ENCODE peak calls at places on chromosomes 5 and 9, in seven cellular contexts. N is prostate gland; M is upper lobe of left lung; D is CD8-positive, alpha-beta T cell; Y is heart right ventricle; U is WERI-Rb-1; L is Peyer's patch. K is an unnamed sample.

GRCh38 chr9:112193562-112194288 is 18.6 kb upstream of the SUSD1 start:
- DNase-seq in N (no peak), M (no peak), D (no peak), Y (no peak), U (no peak), L (no peak), K (no peak)

GRCh38 chr5:173963867-173964429 is 25.0 kb upstream of the C5orf47 start:
- DNase-seq in N (peak; percentile 64), M (peak; percentile 51), D (no peak), Y (no peak), U (no peak), L (no peak), K (no peak)

GRCh38 chr9:104319198-104319597 is 184.9 kb upstream of the OR13F1 start:
- DNase-seq in N (no peak), M (no peak), D (no peak), Y (no peak), U (no peak), L (no peak), K (no peak)

GRCh38 chr5:53779541-53779981 is 219.1 kb downstream of the NDUFS4 start:
- DNase-seq in N (no peak), M (no peak), D (no peak), Y (peak; percentile 26), U (no peak), L (no peak), K (no peak)

GRCh38 chr5:40037703-40038102 is 612.9 kb upstream of the DAB2 start:
- DNase-seq in N (no peak), M (no peak), D (no peak), Y (no peak), U (no peak), L (no peak), K (no peak)

GRCh38 chr9:78369644-78370219 is 72.8 kb downstream of the PSAT1 start:
- DNase-seq in N (peak; percentile 57), M (peak; percentile 51), D (peak; percentile 16), Y (peak; percentile 67), U (peak; percentile 77), L (peak; percentile 52), K (peak; percentile 72)

GRCh38 chr9:127174386-127175318 is 52.2 kb upstream of the ANGPTL2 start:
- DNase-seq in N (no peak), M (no peak), D (no peak), Y (no peak), U (no peak), L (peak; percentile 3), K (peak; percentile 16)

GRCh38 chr9:109422641-109423040 is 75.5 kb downstream of the PTPN3 start:
- DNase-seq in N (peak; percentile 86), M (no peak), D (no peak), Y (no peak), U (no peak), L (no peak), K (no peak)

GRCh38 chr5:124439609-124440008 is 306.8 kb downstream of the ZNF608 start:
- DNase-seq in N (no peak), M (no peak), D (no peak), Y (no peak), U (no peak), L (no peak), K (no peak)

GRCh38 chr5:176364765-176365662 is at the start of gene ARL10:
- DNase-seq in N (no peak), M (peak; percentile 23), D (peak; percentile 10), Y (peak; percentile 57), U (peak; percentile 57), L (peak; percentile 52), K (peak; percentile 45)

GRCh38 chr5:129962506-129962905 is 58.2 kb downstream of the CHSY3 start:
- DNase-seq in N (no peak), M (no peak), D (no peak), Y (no peak), U (no peak), L (no peak), K (no peak)

GRCh38 chr9:134597957-134598883 is 43.4 kb upstream of the COL5A1 start:
- DNase-seq in N (no peak), M (no peak), D (no peak), Y (no peak), U (peak; percentile 53), L (no peak), K (peak; percentile 31)

GRCh38 chr9:63859475-63860215 is 1425.4 kb downstream of the FOXD4L5 start:
- DNase-seq in N (peak; percentile 28), M (no peak), D (no peak), Y (peak; percentile 28), U (peak; percentile 54), L (no peak), K (peak; percentile 43)

GRCh38 chr9:131420913-131421312 is 27.0 kb downstream of the PRRC2B start:
- DNase-seq in N (peak; percentile 61), M (peak; percentile 60), D (no peak), Y (no peak), U (no peak), L (no peak), K (no peak)

GRCh38 chr5:170562166-170562565 is 58.3 kb downstream of the KCNIP1 start:
- DNase-seq in N (no peak), M (no peak), D (no peak), Y (no peak), U (no peak), L (no peak), K (no peak)

GRCh38 chr5:125865166-125865815 is 557.9 kb upstream of the GRAMD2B start:
- DNase-seq in N (no peak), M (no peak), D (no peak), Y (no peak), U (no peak), L (no peak), K (no peak)

GRCh38 chr9:101536938-101537337 is 3.3 kb downstream of the RNF20 start:
- DNase-seq in N (no peak), M (no peak), D (no peak), Y (no peak), U (no peak), L (no peak), K (no peak)

GRCh38 chr9:5893591-5894236 is 3.0 kb downstream of the MLANA start:
- DNase-seq in N (no peak), M (no peak), D (no peak), Y (no peak), U (no peak), L (no peak), K (no peak)

GRCh38 chr5:139470821-139471300 is at the start of gene SMIM33:
- DNase-seq in N (no peak), M (peak; percentile 51), D (no peak), Y (no peak), U (no peak), L (peak; percentile 36), K (no peak)

GRCh38 chr5:146331257-146331822 is 7.3 kb upstream of the POU4F3 start:
- DNase-seq in N (no peak), M (no peak), D (no peak), Y (no peak), U (no peak), L (no peak), K (no peak)

GRCh38 chr5:73902327-73903051 is 276.5 kb downstream of the ARHGEF28 start:
- DNase-seq in N (peak; percentile 34), M (no peak), D (no peak), Y (no peak), U (peak; percentile 22), L (no peak), K (no peak)

GRCh38 chr9:5688109-5688508 is 59.2 kb downstream of the RIC1 start:
- DNase-seq in N (no peak), M (no peak), D (no peak), Y (no peak), U (no peak), L (no peak), K (no peak)

GRCh38 chr9:124008307-124008854 is 3.2 kb upstream of the LHX2 start:
- DNase-seq in N (no peak), M (no peak), D (no peak), Y (no peak), U (peak; percentile 57), L (no peak), K (no peak)

GRCh38 chr5:115842952-115843351 is 1.2 kb downstream of the AP3S1 start:
- DNase-seq in N (no peak), M (no peak), D (no peak), Y (no peak), U (no peak), L (no peak), K (no peak)
- H3K27ac ChIP-seq in N (peak overlapping the region; percentile 96), M (peak overlapping the region; percentile 96), D (no peak overlapping the region), Y (peak overlapping the region; percentile 96), U (no peak overlapping the region), L (peak overlapping the region; percentile 91), K (no peak overlapping the region)

GRCh38 chr5:107592515-107592914 is 78.2 kb downstream of the EFNA5 start:
- DNase-seq in N (no peak), M (no peak), D (no peak), Y (no peak), U (no peak), L (no peak), K (no peak)
- TF ChIP-seq CTCF in N (no peak), M (no peak), D (no peak), Y (no peak), U (no peak), L (no peak), K (no peak)

DNA sequence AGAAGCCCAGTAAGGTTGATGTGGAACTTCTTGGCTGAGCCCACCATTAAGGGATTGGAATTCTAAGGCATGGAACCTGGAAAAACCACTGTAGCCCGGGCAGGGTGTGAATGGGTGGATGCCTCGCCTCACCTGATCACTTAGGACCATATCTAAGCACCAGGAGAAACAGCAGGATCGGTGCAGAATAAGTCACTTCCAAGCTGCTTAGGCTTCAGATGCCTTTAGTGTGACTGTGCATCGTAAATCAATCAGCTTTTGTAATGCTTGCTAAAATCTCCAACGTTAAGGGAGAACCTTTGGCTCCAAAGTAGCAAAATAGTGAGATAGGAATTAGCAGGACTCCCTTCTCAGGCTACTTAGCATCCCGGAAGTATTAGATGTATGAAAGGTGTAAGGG is 103.9 kb upstream of the MEGF10 start:
- DNase-seq in N (no peak), M (no peak), D (no peak), Y (no peak), U (no peak), L (no peak), K (no peak)
- H3K36me3 ChIP-seq in N (no peaks in the 10 kb centered on the region), M (no peaks in the 10 kb centered on the region), D (no peaks in the 10 kb centered on the region), Y (no peaks in the 10 kb centered on the region), U (no peaks in the 10 kb centered on the region), L (no peaks in the 10 kb centered on the region), K (no peaks in the 10 kb centered on the region)

DNA sequence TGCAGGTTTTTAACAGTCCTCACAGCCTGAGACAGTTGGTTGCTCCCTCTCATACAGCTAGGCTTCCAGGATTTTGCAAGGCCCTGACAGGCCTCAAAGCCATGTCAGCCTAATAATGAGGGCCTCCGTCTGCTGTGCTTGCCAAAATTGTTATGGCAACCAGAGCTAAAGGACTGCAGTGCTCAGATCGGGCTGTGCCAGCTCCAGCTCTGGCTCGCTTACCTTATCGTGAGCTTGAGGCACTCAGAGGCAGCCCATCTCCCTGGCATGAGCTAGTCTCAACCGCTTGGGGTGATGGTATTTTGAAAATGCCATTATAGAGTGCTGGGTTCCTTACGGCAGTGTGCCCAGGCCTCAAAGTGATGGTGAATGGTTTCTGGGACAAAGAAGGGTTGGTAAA is 8.4 kb downstream of the MTAP start:
- DNase-seq in N (no peak), M (no peak), D (no peak), Y (peak; percentile 34), U (no peak), L (no peak), K (no peak)
- H3K27ac ChIP-seq in N (no peak overlapping the region), M (peak overlapping the region; percentile 18), D (no peak overlapping the region), Y (peak overlapping the region; percentile 42), U (no peak overlapping the region), L (no peak overlapping the region), K (no peak overlapping the region)